ENCODE peak calls at places on chromosomes 7 and 10, in five cellular contexts. Q is fibroblast of pulmonary artery, P is mesenchymal stem cell, H is posterior cingulate gyrus, M is GM12865. G is an unnamed sample.

GRCh38 chr10:30557884-30558283 is 71.7 kb downstream of the LYZL2 start:
- DNase-seq in P (peak; percentile 36), H (no peak), M (no peak), Q (peak; percentile 73), G (no peak)

GRCh38 chr10:124903119-124903518 is 38.8 kb upstream of the ZRANB1 start:
- DNase-seq in Q (no peak), M (no peak), P (no peak), H (no peak), G (no peak)

GRCh38 chr10:13351340-13351915 is 3.3 kb upstream of the SEPHS1 start:
- DNase-seq in H (no peak), M (peak; percentile 75), Q (no peak), P (no peak), G (no peak)

GRCh38 chr7:11831383-11831726 is 643 bp downstream of the THSD7A start:
- DNase-seq in M (no peak), Q (peak; percentile 49), P (peak; percentile 39), H (no peak), G (no peak)

GRCh38 chr10:80498833-80499671 is 38.6 kb upstream of the SH2D4B start:
- DNase-seq in M (no peak), Q (peak; percentile 98), P (peak; percentile 98), H (peak; percentile 48), G (peak; percentile 58)

GRCh38 chr7:158138329-158138597 is 449.4 kb downstream of the PTPRN2 start:
- DNase-seq in P (no peak), M (no peak), Q (no peak), H (no peak), G (no peak)

GRCh38 chr7:8260871-8261707 is 878 bp downstream of the ICA1 start:
- DNase-seq in M (peak; percentile 37), Q (no peak), P (peak; percentile 33), H (peak; percentile 31), G (peak; percentile 51)

GRCh38 chr10:76509501-76509900 is 1078.1 kb downstream of the LRMDA start:
- DNase-seq in P (peak; percentile 32), M (no peak), Q (peak; percentile 30), H (no peak), G (no peak)

GRCh38 chr7:8991159-8991558 is 557.8 kb downstream of the NXPH1 start:
- DNase-seq in P (no peak), H (no peak), M (no peak), Q (no peak), G (no peak)

GRCh38 chr7:95491634-95492314 is 6.0 kb downstream of the ASB4 start:
- DNase-seq in Q (no peak), M (no peak), H (no peak), P (peak; percentile 17), G (no peak)

GRCh38 chr7:155604504-155604997 is 39.9 kb upstream of the RBM33 start:
- DNase-seq in Q (no peak), P (no peak), H (no peak), M (no peak), G (no peak)

G was measured in dorsolateral prefrontal cortex.